ENCODE peak calls at places on chromosome 1, in five cellular contexts. N, C, V, J and M are unnamed samples.

GRCh38 chr1:43776043-43776761 is 68.9 kb downstream of the ST3GAL3 start:
- DNase-seq in N (peak; percentile 69), C (peak; percentile 86), V (no peak), J (no peak), M (no peak)

GRCh38 chr1:240804475-240804874 is 192.5 kb upstream of the GREM2 start:
- DNase-seq in N (peak; percentile 37), C (no peak), V (no peak), J (no peak), M (no peak)

GRCh38 chr1:76203132-76203531 is 128.6 kb downstream of the ST6GALNAC3 start:
- DNase-seq in N (no peak), C (no peak), V (no peak), J (no peak), M (no peak)

GRCh38 chr1:231603598-231604275 is 22.9 kb upstream of the DISC1 start:
- DNase-seq in N (peak; percentile 70), C (peak; percentile 65), V (peak; percentile 65), J (peak; percentile 51), M (peak; percentile 58)

GRCh38 chr1:244163861-244164562 is 112.9 kb downstream of the ZBTB18 start:
- DNase-seq in N (peak; percentile 98), C (peak; percentile 93), V (no peak), J (peak; percentile 12), M (no peak)

GRCh38 chr1:183370399-183371058 is 47.7 kb downstream of the NMNAT2 start:
- DNase-seq in N (no peak), C (no peak), V (no peak), J (peak; percentile 62), M (no peak)

GRCh38 chr1:174742805-174743653 is 256.7 kb upstream of the CACYBP start:
- DNase-seq in N (no peak), C (peak; percentile 11), V (no peak), J (no peak), M (no peak)

GRCh38 chr1:110390692-110391232 is at the start of gene SLC16A4:
- DNase-seq in N (peak; percentile 63), C (peak; percentile 64), V (no peak), J (no peak), M (no peak)

GRCh38 chr1:200029035-200029623 is 1.6 kb downstream of the NR5A2 start:
- DNase-seq in N (no peak), C (no peak), V (peak; percentile 88), J (peak; percentile 87), M (peak; percentile 27)

GRCh38 chr1:164836614-164837018 is 277.6 kb downstream of the PBX1 start:
- DNase-seq in N (peak; percentile 91), C (no peak), V (no peak), J (no peak), M (no peak)

GRCh38 chr1:183635112-183635605 is 424 bp downstream of the ARPC5 start:
- DNase-seq in N (peak; percentile 39), C (no peak), V (peak; percentile 24), J (peak; percentile 46), M (no peak)

GRCh38 chr1:246592695-246593094 is 26.4 kb downstream of the CNST start:
- DNase-seq in N (peak; percentile 91), C (peak; percentile 98), V (no peak), J (no peak), M (no peak)

GRCh38 chr1:212287261-212287895 is 2.2 kb downstream of the PPP2R5A start:
- DNase-seq in N (no peak), C (no peak), V (peak; percentile 31), J (no peak), M (no peak)
- H3K4me3 ChIP-seq in N (peak overlapping the region; percentile 86), C (peak overlapping the region; percentile 93), V (peak overlapping the region; percentile 80), J (no peak overlapping the region), M (peak overlapping the region; percentile 82)

GRCh38 chr1:233473549-233474204 is 140.2 kb upstream of the KCNK1 start:
- DNase-seq in N (no peak), C (no peak), V (no peak), J (no peak), M (no peak)

GRCh38 chr1:233480198-233480597 is 133.7 kb upstream of the KCNK1 start:
- DNase-seq in N (no peak), C (no peak), V (no peak), J (no peak), M (peak; percentile 39)

GRCh38 chr1:233479026-233479890 is 134.6 kb upstream of the KCNK1 start:
- DNase-seq in N (no peak), C (no peak), V (no peak), J (no peak), M (no peak)

GRCh38 chr1:233478611-233479010 is 135.3 kb upstream of the KCNK1 start:
- DNase-seq in N (no peak), C (no peak), V (no peak), J (peak; percentile 60), M (no peak)

DNA sequence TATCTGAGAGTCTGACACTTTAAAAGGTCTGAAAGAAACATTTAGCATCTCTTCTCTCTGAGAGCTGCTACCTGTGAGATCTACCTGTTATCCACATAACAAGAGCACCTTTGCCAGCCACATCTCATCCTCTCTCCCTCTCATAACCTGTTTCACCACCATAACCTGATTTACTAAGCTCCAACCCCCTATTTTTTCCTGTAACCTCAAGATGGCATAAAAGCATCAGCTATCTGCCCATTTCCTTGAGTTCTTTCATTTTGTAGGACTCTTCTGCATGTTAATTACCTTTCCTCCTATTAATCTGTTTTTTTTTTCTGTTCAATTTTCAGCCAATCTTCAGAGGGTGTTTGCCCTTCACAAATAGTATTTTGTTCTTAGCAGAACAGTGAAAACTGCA is 136.5 kb upstream of the KCNK1 start:
- DNase-seq in N (no peak), C (peak; percentile 1), V (no peak), J (no peak), M (no peak)
- TF ChIP-seq CTCF in N (no peak), C (no peak), V (no peak), J (no peak), M (peak; percentile 7)

GRCh38 chr1:154957258-154957657 is 1.4 kb upstream of the PBXIP1 start:
- DNase-seq in N (no peak), C (no peak), V (no peak), J (no peak), M (no peak)
- H3K4me3 ChIP-seq in N (no peak overlapping the region), C (no peak overlapping the region), V (no peak overlapping the region), J (no peak overlapping the region), M (no peak overlapping the region)

GRCh38 chr1:108199231-108199657 is 899 bp downstream of the SLC25A24 start:
- DNase-seq in N (peak; percentile 54), C (peak; percentile 31), V (no peak), J (no peak), M (peak; percentile 15)

GRCh38 chr1:108201682-108202081 is 1.5 kb upstream of the SLC25A24 start:
- DNase-seq in N (no peak), C (no peak), V (no peak), J (no peak), M (no peak)

GRCh38 chr1:108199781-108200626 is at the start of gene SLC25A24:
- DNase-seq in N (peak; percentile 77), C (peak; percentile 62), V (no peak), J (peak; percentile 86), M (peak; percentile 86)

GRCh38 chr1:108200627-108201106 is 524 bp upstream of the SLC25A24 start:
- DNase-seq in N (peak; percentile 73), C (peak; percentile 84), V (peak; percentile 28), J (peak; percentile 56), M (peak; percentile 63)
- TF ChIP-seq CTCF in N (peak; percentile 17), C (peak; percentile 33), V (peak; percentile 53), J (no peak), M (peak; percentile 21)

GRCh38 chr1:14949270-14949835 is 204.2 kb upstream of the TMEM51 start:
- DNase-seq in N (no peak), C (no peak), V (no peak), J (no peak), M (no peak)

GRCh38 chr1:14946567-14947285 is 206.8 kb upstream of the TMEM51 start:
- DNase-seq in N (peak; percentile 46), C (peak; percentile 49), V (no peak), J (no peak), M (no peak)

GRCh38 chr1:14946011-14946359 is 207.6 kb upstream of the TMEM51 start:
- DNase-seq in N (no peak), C (no peak), V (no peak), J (no peak), M (no peak)

GRCh38 chr1:14948112-14948652 is 205.4 kb upstream of the TMEM51 start:
- DNase-seq in N (no peak), C (no peak), V (no peak), J (no peak), M (no peak)

GRCh38 chr1:14947421-14947820 is 206.1 kb upstream of the TMEM51 start:
- DNase-seq in N (no peak), C (no peak), V (no peak), J (no peak), M (no peak)
- H3K4me3 ChIP-seq in N (no peak overlapping the region), C (no peak overlapping the region), V (no peak overlapping the region), J (no peak overlapping the region), M (no peak overlapping the region)

GRCh38 chr1:6445062-6445763 is 20.6 kb downstream of the ESPN start:
- DNase-seq in N (peak; percentile 54), C (peak; percentile 26), V (peak; percentile 21), J (peak; percentile 73), M (peak; percentile 41)
- TF ChIP-seq CTCF in N (peak; percentile 60), C (peak; percentile 41), V (peak; percentile 56), J (peak; percentile 22), M (peak; percentile 47)

GRCh38 chr1:61293986-61294504 is 211.7 kb downstream of the NFIA start:
- DNase-seq in N (no peak), C (peak; percentile 64), V (no peak), J (no peak), M (no peak)

GRCh38 chr1:61297887-61298286 is 215.5 kb downstream of the NFIA start:
- DNase-seq in N (no peak), C (no peak), V (no peak), J (no peak), M (no peak)

GRCh38 chr1:61295818-61296537 is 213.6 kb downstream of the NFIA start:
- DNase-seq in N (no peak), C (no peak), V (no peak), J (no peak), M (no peak)

GRCh38 chr1:61293197-61293596 is 210.8 kb downstream of the NFIA start:
- DNase-seq in N (peak; percentile 33), C (peak; percentile 28), V (no peak), J (no peak), M (no peak)

DNA sequence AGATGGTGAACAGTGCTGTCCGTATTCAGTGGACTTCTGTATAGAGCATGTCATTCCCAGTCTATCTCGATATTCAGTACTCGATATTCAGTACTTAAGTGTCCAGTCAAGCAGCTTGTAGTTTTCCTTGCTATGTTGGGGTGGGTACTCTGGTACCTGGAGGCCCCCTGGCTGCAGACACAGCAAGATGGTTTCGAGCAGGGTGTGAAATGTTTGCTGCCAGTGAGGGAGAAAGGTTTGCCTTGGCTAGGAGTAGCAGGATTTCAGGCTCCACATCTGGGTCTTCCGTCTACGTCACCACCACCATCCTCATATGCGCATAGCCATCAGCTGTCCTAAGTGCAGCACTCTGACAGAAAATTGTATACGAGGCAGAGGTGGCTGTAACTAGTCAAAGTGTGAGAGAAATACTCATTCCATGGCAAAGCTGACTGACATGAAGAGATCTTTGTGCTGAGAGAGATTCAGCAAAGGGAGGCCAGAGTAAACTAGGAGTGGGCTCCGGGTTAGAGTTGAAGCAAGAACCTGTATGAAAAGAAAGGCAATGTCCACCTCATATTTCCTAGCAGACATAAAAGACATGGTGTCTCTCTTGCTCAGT is 212.6 kb downstream of the NFIA start:
- DNase-seq in N (no peak), C (no peak), V (no peak), J (no peak), M (no peak)
- H3K4me3 ChIP-seq in N (no peak overlapping the region), C (no peak overlapping the region), V (no peak overlapping the region), J (no peak overlapping the region), M (no peak overlapping the region)